ENCODE peak calls at places on chromosome 11, in seven cellular contexts. One of them, this sample, is unnamed. For H3K4me1, the result is how much of the 10 kb centered on the place peaks cover.

GRCh38 chr11:18012906-18013781 is at the start of gene SERGEF:
- DNase-seq in endodermal cell: peak
- DNase-seq in lower lobe of right lung: peak
- DNase-seq in HCT116: peak
- DNase-seq in body of pancreas: peak
- DNase-seq in GM23338: peak
- DNase-seq in cardiac muscle cell: peak
- DNase-seq in this sample: peak

GRCh38 chr11:129211397-129211796 is 19.3 kb upstream of the ARHGAP32 start:
- DNase-seq in lower lobe of right lung: no peak
- DNase-seq in HCT116: no peak
- DNase-seq in cardiac muscle cell: no peak
- DNase-seq in GM23338: no peak
- DNase-seq in body of pancreas: no peak
- DNase-seq in endodermal cell: no peak
- DNase-seq in this sample: no peak

GRCh38 chr11:65434057-65434666 is 11.6 kb downstream of the NEAT1 start:
- DNase-seq in cardiac muscle cell: peak
- DNase-seq in lower lobe of right lung: no peak
- DNase-seq in endodermal cell: peak
- DNase-seq in body of pancreas: no peak
- DNase-seq in HCT116: no peak
- DNase-seq in GM23338: no peak
- DNase-seq in this sample: no peak

GRCh38 chr11:8577791-8578581 is 16.0 kb downstream of the STK33 start:
- DNase-seq in endodermal cell: no peak
- DNase-seq in cardiac muscle cell: no peak
- DNase-seq in body of pancreas: no peak
- DNase-seq in HCT116: no peak
- DNase-seq in GM23338: no peak
- DNase-seq in lower lobe of right lung: no peak
- DNase-seq in this sample: no peak

GRCh38 chr11:130180491-130180890 is 20.9 kb downstream of the ST14 start:
- DNase-seq in endodermal cell: no peak
- DNase-seq in GM23338: no peak
- DNase-seq in body of pancreas: no peak
- DNase-seq in lower lobe of right lung: peak
- DNase-seq in cardiac muscle cell: no peak
- DNase-seq in HCT116: no peak
- DNase-seq in this sample: no peak

GRCh38 chr11:1880746-1881441 is 10.8 kb downstream of the PRR33 start:
- DNase-seq in HCT116: no peak
- DNase-seq in lower lobe of right lung: no peak
- DNase-seq in endodermal cell: no peak
- DNase-seq in cardiac muscle cell: no peak
- DNase-seq in body of pancreas: no peak
- DNase-seq in GM23338: no peak
- DNase-seq in this sample: no peak

GRCh38 chr11:31788066-31788465 is 23.1 kb downstream of the PAX6 start:
- DNase-seq in lower lobe of right lung: no peak
- DNase-seq in cardiac muscle cell: no peak
- DNase-seq in GM23338: no peak
- DNase-seq in endodermal cell: no peak
- DNase-seq in HCT116: no peak
- DNase-seq in body of pancreas: no peak
- DNase-seq in this sample: no peak

GRCh38 chr11:47220401-47220821 is 5.6 kb downstream of the DDB2 start:
- DNase-seq in HCT116: no peak
- DNase-seq in endodermal cell: no peak
- DNase-seq in lower lobe of right lung: no peak
- DNase-seq in body of pancreas: no peak
- DNase-seq in cardiac muscle cell: peak
- DNase-seq in GM23338: no peak
- DNase-seq in this sample: no peak

GRCh38 chr11:120632579-120632978 is 121.0 kb downstream of the GRIK4 start:
- DNase-seq in GM23338: peak
- DNase-seq in endodermal cell: no peak
- DNase-seq in body of pancreas: no peak
- DNase-seq in HCT116: no peak
- DNase-seq in lower lobe of right lung: peak
- DNase-seq in cardiac muscle cell: no peak
- DNase-seq in this sample: no peak
- TF ChIP-seq CTCF in GM23338: peak
- TF ChIP-seq CTCF in endodermal cell: peak
- TF ChIP-seq CTCF in body of pancreas: no peak
- TF ChIP-seq CTCF in HCT116: no peak
- TF ChIP-seq CTCF in lower lobe of right lung: no peak
- TF ChIP-seq CTCF in cardiac muscle cell: peak
- TF ChIP-seq CTCF in this sample: peak

DNA sequence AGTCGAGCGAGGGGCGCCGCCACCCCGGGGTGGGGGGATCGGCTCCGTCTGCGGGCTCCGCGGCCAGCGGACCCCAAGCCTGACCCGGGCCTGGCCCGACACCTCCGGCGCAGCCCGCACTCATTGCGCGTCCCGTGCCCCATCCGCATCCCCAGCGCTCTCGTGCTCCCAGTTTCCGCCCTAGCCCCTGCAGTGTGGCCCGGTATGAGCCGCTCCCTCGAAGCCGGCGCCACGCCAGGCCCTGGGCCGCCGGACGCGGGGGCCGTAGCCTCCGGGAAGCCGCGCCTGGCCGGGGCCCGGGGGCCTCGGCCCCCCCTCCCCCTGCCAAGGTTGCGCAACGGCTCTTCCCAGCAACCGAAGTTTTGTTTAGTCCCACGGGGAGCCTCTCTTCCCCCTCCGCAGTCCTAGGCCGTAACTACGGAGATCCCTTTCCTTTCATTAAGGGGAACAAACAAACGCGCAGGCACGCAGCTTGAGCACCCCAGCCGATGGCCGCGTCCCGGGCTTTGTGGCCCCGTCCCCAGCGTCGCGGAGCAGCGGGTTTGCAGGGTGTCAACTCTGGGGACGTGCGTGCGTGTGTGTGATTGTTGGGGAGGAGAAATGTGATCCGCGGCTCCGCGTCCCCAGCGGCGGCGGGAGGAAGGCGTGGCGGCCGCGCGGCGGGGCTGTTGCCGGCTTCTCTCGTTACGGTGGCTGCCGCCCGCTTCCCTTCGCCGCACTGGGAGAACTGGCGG is 883 bp downstream of the HIPK3 start:
- DNase-seq in endodermal cell: peak
- DNase-seq in body of pancreas: peak
- DNase-seq in lower lobe of right lung: peak
- DNase-seq in HCT116: peak
- DNase-seq in cardiac muscle cell: peak
- DNase-seq in GM23338: peak
- DNase-seq in this sample: peak
- H3K4me1 ChIP-seq in endodermal cell: under half
- H3K4me1 ChIP-seq in body of pancreas: under half
- H3K4me1 ChIP-seq in lower lobe of right lung: under half
- H3K4me1 ChIP-seq in HCT116: under half
- H3K4me1 ChIP-seq in cardiac muscle cell: under half
- H3K4me1 ChIP-seq in GM23338: under half
- H3K4me1 ChIP-seq in this sample: under half

GRCh38 chr11:73946798-73947458 is 3.9 kb upstream of the DNAJB13 start:
- DNase-seq in HCT116: no peak
- DNase-seq in endodermal cell: no peak
- DNase-seq in cardiac muscle cell: no peak
- DNase-seq in body of pancreas: no peak
- DNase-seq in GM23338: no peak
- DNase-seq in lower lobe of right lung: no peak
- DNase-seq in this sample: no peak

GRCh38 chr11:73951797-73952196 is 971 bp downstream of the DNAJB13 start:
- DNase-seq in GM23338: no peak
- DNase-seq in body of pancreas: no peak
- DNase-seq in HCT116: no peak
- DNase-seq in cardiac muscle cell: no peak
- DNase-seq in lower lobe of right lung: no peak
- DNase-seq in endodermal cell: peak
- DNase-seq in this sample: no peak

GRCh38 chr11:73949912-73950311 is 914 bp upstream of the DNAJB13 start:
- DNase-seq in GM23338: no peak
- DNase-seq in cardiac muscle cell: no peak
- DNase-seq in lower lobe of right lung: no peak
- DNase-seq in body of pancreas: no peak
- DNase-seq in endodermal cell: peak
- DNase-seq in HCT116: no peak
- DNase-seq in this sample: no peak

GRCh38 chr11:73949246-73949645 is 1.6 kb upstream of the DNAJB13 start:
- DNase-seq in HCT116: no peak
- DNase-seq in lower lobe of right lung: no peak
- DNase-seq in cardiac muscle cell: no peak
- DNase-seq in endodermal cell: no peak
- DNase-seq in body of pancreas: no peak
- DNase-seq in GM23338: no peak
- DNase-seq in this sample: no peak

GRCh38 chr11:73950869-73951710 is at the start of gene DNAJB13:
- DNase-seq in endodermal cell: peak
- DNase-seq in GM23338: peak
- DNase-seq in lower lobe of right lung: peak
- DNase-seq in body of pancreas: peak
- DNase-seq in cardiac muscle cell: peak
- DNase-seq in HCT116: peak
- DNase-seq in this sample: peak
- H3K4me3 ChIP-seq in endodermal cell: no peak
- H3K4me3 ChIP-seq in GM23338: no peak
- H3K4me3 ChIP-seq in lower lobe of right lung: no peak
- H3K4me3 ChIP-seq in body of pancreas: no peak
- H3K4me3 ChIP-seq in cardiac muscle cell: no peak
- H3K4me3 ChIP-seq in HCT116: no peak
- H3K4me3 ChIP-seq in this sample: no peak

GRCh38 chr11:36361901-36362391 is 65.9 kb downstream of the PRR5L start:
- DNase-seq in endodermal cell: peak
- DNase-seq in HCT116: no peak
- DNase-seq in GM23338: peak
- DNase-seq in lower lobe of right lung: peak
- DNase-seq in body of pancreas: no peak
- DNase-seq in cardiac muscle cell: peak
- DNase-seq in this sample: no peak

GRCh38 chr11:36360318-36360717 is 64.2 kb downstream of the PRR5L start:
- DNase-seq in lower lobe of right lung: no peak
- DNase-seq in body of pancreas: no peak
- DNase-seq in GM23338: no peak
- DNase-seq in HCT116: no peak
- DNase-seq in cardiac muscle cell: no peak
- DNase-seq in endodermal cell: no peak
- DNase-seq in this sample: no peak

GRCh38 chr11:36360833-36361232 is 64.7 kb downstream of the PRR5L start:
- DNase-seq in body of pancreas: no peak
- DNase-seq in endodermal cell: no peak
- DNase-seq in HCT116: no peak
- DNase-seq in cardiac muscle cell: no peak
- DNase-seq in lower lobe of right lung: no peak
- DNase-seq in GM23338: no peak
- DNase-seq in this sample: no peak

GRCh38 chr11:36362902-36363301 is 66.8 kb downstream of the PRR5L start:
- DNase-seq in body of pancreas: no peak
- DNase-seq in cardiac muscle cell: peak
- DNase-seq in endodermal cell: no peak
- DNase-seq in HCT116: no peak
- DNase-seq in lower lobe of right lung: no peak
- DNase-seq in GM23338: no peak
- DNase-seq in this sample: no peak

GRCh38 chr11:36361472-36361871 is 65.4 kb downstream of the PRR5L start:
- DNase-seq in lower lobe of right lung: no peak
- DNase-seq in HCT116: no peak
- DNase-seq in endodermal cell: no peak
- DNase-seq in body of pancreas: no peak
- DNase-seq in GM23338: no peak
- DNase-seq in cardiac muscle cell: no peak
- DNase-seq in this sample: no peak
- TF ChIP-seq CTCF in lower lobe of right lung: no peak
- TF ChIP-seq CTCF in HCT116: no peak
- TF ChIP-seq CTCF in endodermal cell: no peak
- TF ChIP-seq CTCF in body of pancreas: no peak
- TF ChIP-seq CTCF in GM23338: no peak
- TF ChIP-seq CTCF in cardiac muscle cell: no peak
- TF ChIP-seq CTCF in this sample: no peak

DNA sequence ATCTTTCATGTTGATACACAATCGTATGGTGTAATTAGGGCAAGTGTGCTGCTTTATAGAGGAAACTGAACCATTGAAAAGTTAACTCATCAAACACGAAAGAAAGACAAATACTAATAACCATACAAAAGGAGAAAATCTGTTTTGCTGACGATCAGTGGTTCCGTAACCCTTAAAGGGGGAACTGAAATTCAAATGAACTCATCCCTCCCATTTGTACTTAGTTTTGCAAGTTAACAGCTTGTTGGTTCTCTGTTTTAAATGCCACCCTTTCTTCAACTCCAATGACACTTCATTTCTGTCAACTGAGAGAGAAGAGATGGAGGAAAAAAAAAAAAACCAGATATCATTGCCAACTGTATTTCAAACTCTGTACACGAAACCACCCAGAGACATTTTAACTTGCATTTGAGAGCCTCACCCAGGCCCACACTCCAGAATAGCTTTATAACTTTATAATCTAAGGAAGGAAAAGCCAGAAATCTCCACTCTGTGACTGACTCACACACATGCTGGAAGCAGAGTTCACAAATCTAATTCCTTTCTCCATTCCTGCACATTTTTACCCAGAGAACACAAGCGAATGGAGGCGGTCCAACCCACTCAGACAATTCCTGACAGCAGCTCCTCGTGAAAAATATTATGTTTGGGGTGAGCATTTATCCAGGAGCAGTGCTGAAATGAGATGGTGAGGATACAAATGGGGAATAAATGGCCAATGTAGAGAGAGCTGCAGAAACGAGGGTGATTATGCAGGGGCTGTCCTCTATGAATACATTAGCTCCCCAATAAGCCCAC is 17.4 kb upstream of the CSNK2A3 start:
- DNase-seq in HCT116: no peak
- DNase-seq in body of pancreas: no peak
- DNase-seq in GM23338: no peak
- DNase-seq in cardiac muscle cell: no peak
- DNase-seq in endodermal cell: no peak
- DNase-seq in lower lobe of right lung: no peak
- DNase-seq in this sample: no peak
- H3K4me1 ChIP-seq in HCT116: under half
- H3K4me1 ChIP-seq in body of pancreas: under half
- H3K4me1 ChIP-seq in GM23338: under half
- H3K4me1 ChIP-seq in cardiac muscle cell: under half
- H3K4me1 ChIP-seq in endodermal cell: under half
- H3K4me1 ChIP-seq in lower lobe of right lung: under half
- H3K4me1 ChIP-seq in this sample: under half